ENCODE peak calls at places on chromosomes 6 and 20, in seven cellular contexts. R is left ventricle myocardium inferior; M is A549; E is CD4-positive, alpha-beta T cell; I is HCT116; A is heart right ventricle; V is mucosa of descending colon. J is an unnamed sample.

GRCh38 chr20:44251284-44251683 is 4.2 kb downstream of the GDAP1L1 start:
- DNase-seq in R (no peak), A (no peak), I (no peak), E (no peak), V (no peak), M (no peak), J (no peak)

GRCh38 chr6:162344301-162344700 is 383.3 kb downstream of the PRKN start:
- DNase-seq in A (no peak), M (no peak), E (no peak), I (no peak), V (no peak), R (no peak), J (no peak)

GRCh38 chr20:38127011-38127621 is 38.0 kb downstream of the TGM2 start:
- DNase-seq in I (peak; percentile 26), V (no peak), R (no peak), E (no peak), A (peak; percentile 72), M (peak; percentile 52), J (peak; percentile 41)

GRCh38 chr20:62222266-62222850 is 2.3 kb upstream of the HRH3 start:
- DNase-seq in I (no peak), E (no peak), V (no peak), R (no peak), A (no peak), M (no peak), J (no peak)

GRCh38 chr6:69867075-69867911 is 937 bp downstream of the COL19A1 start:
- DNase-seq in R (peak; percentile 61), I (no peak), V (peak; percentile 71), A (peak; percentile 47), M (peak; percentile 0), E (peak; percentile 15), J (peak; percentile 72)

GRCh38 chr20:11429168-11429567 is 488.5 kb upstream of the BTBD3 start:
- DNase-seq in A (no peak), R (no peak), I (no peak), M (no peak), V (no peak), E (no peak), J (no peak)

GRCh38 chr20:45378191-45378590 is at the start of gene TP53TG5:
- DNase-seq in R (no peak), I (no peak), M (no peak), V (no peak), A (no peak), E (no peak), J (no peak)

GRCh38 chr6:4313044-4313686 is 177.8 kb upstream of the ECI2 start:
- DNase-seq in V (no peak), E (no peak), R (peak; percentile 29), A (peak; percentile 36), M (peak; percentile 46), I (peak; percentile 49), J (no peak)

GRCh38 chr20:4835244-4836177 is 113.8 kb downstream of the PRND start:
- DNase-seq in M (no peak), A (peak; percentile 60), V (peak; percentile 71), I (no peak), E (no peak), R (peak; percentile 69), J (peak; percentile 54)

GRCh38 chr6:149196091-149196490 is 121.4 kb upstream of the TAB2 start:
- DNase-seq in V (no peak), M (no peak), R (no peak), E (no peak), A (no peak), I (no peak), J (no peak)

GRCh38 chr20:51481311-51481997 is 61.1 kb downstream of the NFATC2 start:
- DNase-seq in I (no peak), A (no peak), R (no peak), V (no peak), M (no peak), E (peak; percentile 34), J (no peak)

GRCh38 chr20:39702716-39703349 is 740.7 kb downstream of the DHX35 start:
- DNase-seq in I (no peak), V (no peak), A (no peak), M (no peak), R (no peak), E (no peak), J (no peak)

GRCh38 chr20:47304287-47304686 is 52.2 kb downstream of the ZMYND8 start:
- DNase-seq in I (no peak), M (no peak), E (no peak), R (no peak), V (no peak), A (no peak), J (no peak)

GRCh38 chr6:12012231-12012565 is at the start of gene HIVEP1:
- DNase-seq in V (peak; percentile 71), E (no peak), R (peak; percentile 49), A (no peak), I (no peak), M (no peak), J (peak; percentile 59)

GRCh38 chr6:159533568-159533967 is 159.5 kb downstream of the SOD2 start:
- DNase-seq in V (no peak), A (no peak), R (no peak), M (no peak), E (no peak), I (no peak), J (no peak)

GRCh38 chr20:2536562-2536986 is at the start of gene TMC2:
- DNase-seq in E (no peak), A (no peak), M (no peak), I (no peak), R (no peak), V (no peak), J (no peak)

GRCh38 chr20:60572991-60573390 is 614.8 kb downstream of the CDH26 start:
- DNase-seq in V (no peak), A (no peak), E (no peak), I (no peak), M (no peak), R (no peak), J (no peak)

GRCh38 chr6:165659945-165660862 is 2.8 kb downstream of the PDE10A start:
- DNase-seq in I (no peak), R (no peak), M (no peak), E (no peak), V (no peak), A (peak; percentile 37), J (no peak)

GRCh38 chr6:127518710-127519468 is at the start of gene MTCL3:
- DNase-seq in V (no peak), A (peak; percentile 61), R (peak; percentile 29), E (no peak), M (peak; percentile 76), I (no peak), J (no peak)

GRCh38 chr20:47740225-47741184 is 44.8 kb downstream of the SULF2 start:
- DNase-seq in I (peak; percentile 31), V (peak; percentile 66), M (peak; percentile 62), E (no peak), R (peak; percentile 44), A (no peak), J (peak; percentile 78)

GRCh38 chr6:164097557-164098398 is 683.3 kb downstream of the QKI start:
- DNase-seq in R (no peak), E (no peak), A (peak; percentile 58), I (no peak), V (no peak), M (no peak), J (no peak)
- TF ChIP-seq CTCF in R (peak; percentile 59), E (no peak), A (peak; percentile 42), I (no peak), V (no peak), M (no peak), J (no peak)

DNA sequence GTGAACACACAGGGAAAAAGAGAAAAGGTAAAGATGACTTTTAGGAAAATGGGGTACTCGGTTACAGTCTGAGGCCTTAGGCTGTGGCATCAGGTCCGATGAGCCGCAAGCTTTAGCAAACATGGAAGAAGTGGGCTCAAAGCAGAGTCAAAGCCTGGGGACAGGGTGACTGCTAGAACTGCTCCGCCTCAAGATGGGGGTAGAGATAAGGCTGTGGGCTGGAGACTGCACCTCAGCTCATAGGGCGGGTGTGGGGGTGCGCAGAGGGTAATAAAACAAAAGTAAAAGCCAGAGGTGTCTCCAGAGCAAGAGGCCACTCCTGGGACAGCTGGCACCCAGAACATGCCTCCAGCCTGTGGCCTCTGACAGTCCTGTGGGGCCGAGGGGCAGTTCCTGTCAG is 21.3 kb upstream of the SYNDIG1 start:
- DNase-seq in V (no peak), M (no peak), A (no peak), E (no peak), R (no peak), I (no peak), J (no peak)
- TF ChIP-seq CTCF in V (no peak), M (no peak), A (no peak), E (no peak), R (no peak), I (no peak), J (no peak)

GRCh38 chr6:50608421-50608820 is 104.9 kb upstream of the TFAP2D start:
- DNase-seq in E (no peak), R (no peak), A (no peak), I (no peak), M (no peak), V (no peak), J (no peak)

DNA sequence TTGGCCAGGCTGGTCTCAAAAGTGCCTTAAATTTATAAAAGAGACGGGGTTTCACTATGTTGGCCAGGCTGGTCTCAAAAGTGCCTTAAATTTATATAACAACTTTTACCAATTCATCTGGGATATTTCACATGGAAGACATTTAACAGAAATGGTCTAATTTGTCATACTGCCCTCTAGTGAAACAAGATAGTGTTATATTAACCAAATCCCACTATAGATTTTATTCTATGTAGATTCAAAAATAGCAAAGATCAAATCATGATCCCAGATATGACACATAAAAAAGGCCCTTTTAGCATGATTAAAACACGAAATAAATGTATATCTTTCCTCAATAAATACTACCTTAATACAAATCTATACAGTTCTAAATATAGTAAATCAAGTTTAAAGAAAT is 102.8 kb upstream of the TFAP2D start:
- DNase-seq in R (no peak), E (no peak), A (no peak), I (no peak), V (no peak), M (no peak), J (no peak)
- TF ChIP-seq CTCF in R (no peak), E (no peak), A (no peak), I (peak; percentile 11), V (no peak), M (no peak), J (no peak)

GRCh38 chr6:551829-552350 is 105.0 kb downstream of the HUS1B start:
- DNase-seq in I (no peak), E (no peak), R (no peak), A (no peak), V (no peak), M (no peak), J (no peak)

GRCh38 chr6:549901-550300 is 107.0 kb downstream of the HUS1B start:
- DNase-seq in E (no peak), R (no peak), M (no peak), I (no peak), V (no peak), A (no peak), J (no peak)

GRCh38 chr6:548091-548490 is 108.8 kb downstream of the HUS1B start:
- DNase-seq in A (no peak), R (no peak), E (no peak), I (no peak), M (no peak), V (no peak), J (no peak)

GRCh38 chr6:548517-548916 is 108.4 kb downstream of the HUS1B start:
- DNase-seq in I (no peak), M (no peak), E (no peak), R (no peak), V (no peak), A (no peak), J (no peak)

GRCh38 chr6:551405-551804 is 105.5 kb downstream of the HUS1B start:
- DNase-seq in E (no peak), I (no peak), V (no peak), A (no peak), M (no peak), R (no peak), J (no peak)
- TF ChIP-seq CTCF in E (peak; percentile 8), I (no peak), V (no peak), A (no peak), M (no peak), R (peak; percentile 25), J (no peak)